ENCODE peak calls at places on chromosomes 4 and X, in seven cellular contexts. W, L, C, O, Q, H and A are unnamed samples.

GRCh38 chr4:56245547-56246229 is 141.6 kb downstream of the AASDH start:
- DNase-seq in W (no peak), L (no peak), C (no peak), O (peak), Q (no peak), H (no peak), A (no peak)

GRCh38 chrX:40207626-40208025 is 109.9 kb upstream of the BCOR start:
- DNase-seq in W (no peak), L (no peak), C (peak), O (no peak), Q (peak), H (no peak), A (no peak)

GRCh38 chr4:114807759-114808404 is 209.3 kb downstream of the UGT8 start:
- DNase-seq in W (no peak), L (peak), C (no peak), O (peak), Q (no peak), H (peak), A (peak)

GRCh38 chr4:144645621-144646522 is at the start of gene HHIP:
- DNase-seq in W (peak), L (no peak), C (no peak), O (peak), Q (no peak), H (no peak), A (peak)

GRCh38 chr4:37981844-37982720 is 21.9 kb downstream of the PTTG2 start:
- DNase-seq in W (no peak), L (no peak), C (no peak), O (peak), Q (no peak), H (no peak), A (no peak)

GRCh38 chrX:51461053-51462050 is 35.0 kb downstream of the NUDT11 start:
- DNase-seq in W (no peak), L (no peak), C (no peak), O (peak), Q (peak), H (peak), A (peak)

GRCh38 chr4:40576651-40577480 is 52.8 kb downstream of the RBM47 start:
- DNase-seq in W (no peak), L (no peak), C (no peak), O (peak), Q (peak), H (no peak), A (peak)

GRCh38 chr4:1566838-1567518 is 117.1 kb downstream of the FAM53A start:
- DNase-seq in W (no peak), L (no peak), C (no peak), O (no peak), Q (no peak), H (no peak), A (no peak)